ENCODE peak calls at places on chromosomes 4 and X, in nine cellular contexts. B is cardiac muscle cell, M is uterus, R is WERI-Rb-1, E is cardiac fibroblast, H is LNCaP clone FGC, K is left lung, C is WTC11, W is upper lobe of right lung. X is an unnamed sample.

GRCh38 chr4:158610790-158611189 is 60.9 kb downstream of the C4orf46 start:
- DNase-seq in B (no peak), M (no peak), R (no peak), E (peak), H (no peak), K (no peak), C (no peak), W (no peak), X (no peak)

GRCh38 chr4:109729563-109730293 is at the start of gene PLA2G12A:
- DNase-seq in B (peak), M (peak), R (peak), E (peak), H (peak), K (peak), C (peak), W (peak), X (no peak)

GRCh38 chr4:8200302-8200975 is 1.3 kb downstream of the SH3TC1 start:
- DNase-seq in B (no peak), M (no peak), R (no peak), E (peak), H (no peak), K (peak), C (no peak), W (peak), X (no peak)

GRCh38 chrX:119622356-119623232 is 16.4 kb upstream of the NKRF start:
- DNase-seq in B (no peak), M (no peak), R (no peak), E (peak), H (peak), K (no peak), C (no peak), W (no peak), X (peak)

GRCh38 chr4:13430834-13431568 is 53.1 kb downstream of the RAB28 start:
- DNase-seq in B (no peak), M (no peak), R (no peak), E (no peak), H (no peak), K (peak), C (no peak), W (no peak), X (no peak)

GRCh38 chr4:57403591-57403990 is 293.4 kb upstream of the IGFBP7 start:
- DNase-seq in B (no peak), M (no peak), R (no peak), E (no peak), H (no peak), K (no peak), C (no peak), W (no peak), X (no peak)

GRCh38 chrX:46676399-46677351 is 82.2 kb downstream of the SLC9A7 start:
- DNase-seq in B (no peak), M (no peak), R (no peak), E (no peak), H (no peak), K (no peak), C (no peak), W (no peak), X (no peak)

GRCh38 chrX:111507931-111508330 is 3.5 kb upstream of the SERTM2 start:
- DNase-seq in B (no peak), M (no peak), R (no peak), E (peak), H (no peak), K (no peak), C (no peak), W (no peak), X (no peak)

GRCh38 chr4:181645489-181645888 is 597.7 kb upstream of the TENM3 start:
- DNase-seq in B (no peak), M (no peak), R (no peak), E (no peak), H (no peak), K (no peak), C (no peak), W (no peak), X (no peak)

GRCh38 chrX:150907474-150907873 is 9.0 kb upstream of the CD99L2 start:
- DNase-seq in B (peak), M (no peak), R (no peak), E (no peak), H (no peak), K (no peak), C (no peak), W (no peak), X (no peak)

DNA sequence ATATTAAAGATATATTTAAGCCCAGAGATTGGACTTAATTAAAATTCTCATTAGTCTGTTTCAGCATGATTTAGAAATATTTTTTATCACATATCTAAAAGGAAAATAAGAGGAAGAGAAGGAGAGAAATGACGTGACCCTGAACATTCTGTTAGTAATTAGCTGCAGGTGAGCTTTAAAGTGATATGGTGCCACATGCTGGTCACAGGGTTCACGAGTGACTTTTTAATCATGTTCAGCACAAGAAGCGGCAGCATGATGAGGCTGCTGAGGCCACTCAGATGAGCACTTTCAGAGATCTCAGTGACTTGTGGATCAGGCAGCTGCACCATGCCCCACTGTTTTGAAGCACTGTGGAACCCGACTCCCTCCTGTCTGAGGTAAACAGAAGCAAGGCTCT is 37.9 kb upstream of the NPY2R start:
- DNase-seq in B (no peak), M (no peak), R (no peak), E (no peak), H (no peak), K (no peak), C (no peak), W (no peak), X (no peak)
- TF ChIP-seq CTCF in B (no peak), M (no peak), R (no peak), E (no peak), H (peak), K (no peak), C (no peak), W (no peak), X (no peak)

GRCh38 chrX:39654183-39654925 is 443.4 kb downstream of the BCOR start:
- DNase-seq in B (no peak), M (no peak), R (peak), E (no peak), H (no peak), K (no peak), C (no peak), W (no peak), X (no peak)

GRCh38 chrX:39652336-39652735 is 445.4 kb downstream of the BCOR start:
- DNase-seq in B (no peak), M (no peak), R (no peak), E (peak), H (no peak), K (no peak), C (peak), W (no peak), X (no peak)

GRCh38 chrX:39650883-39651282 is 446.9 kb downstream of the BCOR start:
- DNase-seq in B (no peak), M (no peak), R (no peak), E (no peak), H (no peak), K (no peak), C (no peak), W (no peak), X (no peak)

GRCh38 chrX:39654952-39655351 is 442.8 kb downstream of the BCOR start:
- DNase-seq in B (no peak), M (no peak), R (no peak), E (no peak), H (no peak), K (no peak), C (no peak), W (no peak), X (no peak)

GRCh38 chrX:39653656-39654055 is 444.1 kb downstream of the BCOR start:
- DNase-seq in B (no peak), M (no peak), R (peak), E (no peak), H (no peak), K (no peak), C (peak), W (no peak), X (no peak)
- TF ChIP-seq CTCF in B (no peak), M (no peak), R (peak), E (no peak), H (no peak), K (no peak), C (no peak), W (no peak), X (no peak)

DNA sequence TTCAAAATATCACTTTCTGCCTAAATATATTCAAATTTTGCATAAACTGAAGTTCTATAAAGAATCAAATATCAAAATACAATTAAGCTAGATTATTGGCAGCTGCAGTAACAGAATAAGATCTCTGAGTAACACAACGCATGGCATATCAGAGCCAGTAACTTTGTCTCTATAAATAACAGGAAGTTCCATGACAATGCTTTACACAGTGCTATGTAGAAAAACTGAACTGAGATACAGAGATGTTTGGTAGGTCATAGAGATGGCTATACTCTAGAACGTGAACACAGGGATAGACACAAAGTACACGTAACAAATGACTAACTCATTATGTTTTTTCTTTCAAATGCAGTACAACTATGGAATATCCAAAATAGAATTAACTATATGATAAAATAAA is 18.2 kb downstream of the UBE2D3 start:
- DNase-seq in B (no peak), M (no peak), R (no peak), E (peak), H (no peak), K (no peak), C (no peak), W (no peak), X (no peak)
- TF ChIP-seq CTCF in B (no peak), M (no peak), R (no peak), E (no peak), H (no peak), K (no peak), C (no peak), W (no peak), X (no peak)

GRCh38 chr4:37066149-37066548 is 178.4 kb upstream of the NWD2 start:
- DNase-seq in B (no peak), M (no peak), R (no peak), E (no peak), H (peak), K (no peak), C (no peak), W (no peak), X (no peak)

GRCh38 chr4:37073226-37073840 is 171.2 kb upstream of the NWD2 start:
- DNase-seq in B (no peak), M (no peak), R (no peak), E (no peak), H (no peak), K (no peak), C (no peak), W (no peak), X (no peak)

GRCh38 chr4:37068580-37068979 is 176.0 kb upstream of the NWD2 start:
- DNase-seq in B (no peak), M (no peak), R (peak), E (no peak), H (no peak), K (no peak), C (peak), W (no peak), X (no peak)
- TF ChIP-seq CTCF in B (no peak), M (no peak), R (peak), E (no peak), H (peak), K (no peak), C (peak), W (no peak), X (no peak)

GRCh38 chr4:80365928-80366327 is 30.4 kb downstream of the CFAP299 start:
- DNase-seq in B (peak), M (no peak), R (peak), E (peak), H (peak), K (no peak), C (peak), W (peak), X (peak)
- TF ChIP-seq CTCF in B (peak), M (no peak), R (peak), E (peak), H (peak), K (no peak), C (peak), W (peak), X (peak)

DNA sequence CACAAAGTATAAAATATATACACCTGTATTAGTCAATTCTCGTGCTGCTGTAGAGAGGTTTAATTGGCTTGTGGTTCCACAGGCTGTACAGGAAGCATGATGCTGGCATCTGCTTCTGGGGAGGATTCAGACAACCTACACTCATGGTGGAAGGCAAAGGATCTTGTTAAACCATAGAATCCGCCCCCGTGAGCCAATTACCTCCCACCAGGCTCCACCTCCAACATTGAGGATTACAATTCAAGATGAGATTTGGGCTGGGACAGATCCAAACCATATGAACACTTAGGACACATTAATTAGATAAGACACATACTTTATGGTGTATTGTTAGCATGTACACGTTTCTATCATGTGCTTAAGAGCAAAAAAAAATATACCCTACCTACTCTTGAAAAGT is 22.1 kb upstream of the SORBS2 start:
- DNase-seq in B (no peak), M (no peak), R (no peak), E (no peak), H (no peak), K (no peak), C (no peak), W (no peak), X (no peak)
- TF ChIP-seq CTCF in B (no peak), M (no peak), R (no peak), E (no peak), H (no peak), K (no peak), C (no peak), W (no peak), X (no peak)

GRCh38 chrX:65928522-65928921 is 111.4 kb downstream of the VSIG4 start:
- DNase-seq in B (no peak), M (no peak), R (no peak), E (no peak), H (no peak), K (no peak), C (no peak), W (no peak), X (no peak)

GRCh38 chrX:65933085-65933589 is 106.7 kb downstream of the VSIG4 start:
- DNase-seq in B (no peak), M (no peak), R (no peak), E (no peak), H (no peak), K (no peak), C (no peak), W (no peak), X (no peak)

DNA sequence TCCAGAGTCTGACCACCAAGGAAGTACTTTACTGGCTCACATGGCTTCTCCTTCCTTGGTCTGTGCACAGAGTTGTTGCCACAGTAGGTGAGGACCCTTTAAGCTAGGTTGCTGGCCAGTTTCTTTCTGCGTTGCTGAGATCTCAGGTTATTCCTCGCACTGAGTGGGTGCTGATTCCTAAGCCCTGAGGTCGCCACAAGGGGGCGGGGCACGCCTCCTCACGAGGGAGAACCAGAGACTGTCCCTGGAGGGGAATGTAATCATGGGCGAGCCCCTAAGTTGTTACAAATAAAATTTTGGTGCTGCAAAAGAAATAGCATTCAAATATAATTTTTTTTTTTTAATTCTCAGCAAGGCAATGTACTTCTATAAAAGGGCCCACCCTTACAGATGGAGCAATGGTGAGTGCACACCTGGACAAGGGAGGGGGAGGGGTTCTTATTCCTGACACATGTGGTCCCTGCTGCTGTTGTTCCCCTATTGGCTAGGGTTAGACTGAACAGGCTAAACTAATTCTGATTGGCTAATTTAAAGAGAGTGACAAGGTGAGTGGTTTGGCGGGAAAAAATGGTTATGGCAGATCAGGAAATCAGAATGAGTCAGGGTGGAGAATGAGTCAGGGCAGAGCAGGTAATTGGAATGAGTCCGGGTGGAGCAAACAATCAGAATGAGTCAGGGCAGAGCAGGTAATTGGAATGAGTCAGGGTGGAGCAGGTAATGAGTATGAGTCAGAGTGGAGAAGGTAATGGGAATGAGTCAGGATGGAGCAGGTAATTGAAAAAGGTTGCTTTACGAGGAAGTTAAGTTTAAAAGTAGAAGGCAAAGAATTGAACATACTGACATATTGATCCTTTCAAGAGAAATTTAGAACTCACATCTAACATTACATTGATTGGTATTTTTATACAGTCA is 107.5 kb downstream of the VSIG4 start:
- DNase-seq in B (no peak), M (no peak), R (peak), E (no peak), H (peak), K (peak), C (peak), W (no peak), X (no peak)
- TF ChIP-seq CTCF in B (no peak), M (no peak), R (peak), E (no peak), H (peak), K (no peak), C (no peak), W (no peak), X (no peak)